ENCODE peak calls at places on chromosomes 5 and 9, in six cellular contexts. J is hepatocyte, W is cardiac fibroblast, H is astrocyte of the spinal cord, C is colonic mucosa, N is GM12865. F is an unnamed sample.

GRCh38 chr5:141762790-141763368 is 80.8 kb upstream of the ARAP3 start:
- DNase-seq in J (no peak), W (peak), H (no peak), C (no peak), N (peak), F (no peak)

GRCh38 chr9:32863291-32863690 is 80.0 kb downstream of the TMEM215 start:
- DNase-seq in J (no peak), W (no peak), H (no peak), C (no peak), N (no peak), F (no peak)

GRCh38 chr9:120899490-120900037 is 22.6 kb upstream of the PHF19 start:
- DNase-seq in J (no peak), W (no peak), H (no peak), C (no peak), N (peak), F (no peak)

GRCh38 chr5:139004374-139005307 is 129.5 kb upstream of the LRRTM2 start:
- DNase-seq in J (no peak), W (no peak), H (no peak), C (no peak), N (no peak), F (no peak)

GRCh38 chr5:103461223-103461622 is 101.4 kb downstream of the NUDT12 start:
- DNase-seq in J (no peak), W (peak), H (peak), C (no peak), N (no peak), F (no peak)

GRCh38 chr9:81182421-81182820 is 506.9 kb downstream of the TLE1 start:
- DNase-seq in J (peak), W (no peak), H (peak), C (no peak), N (no peak), F (no peak)

GRCh38 chr5:106508894-106509293 is 1161.8 kb downstream of the EFNA5 start:
- DNase-seq in J (no peak), W (no peak), H (no peak), C (no peak), N (no peak), F (no peak)

GRCh38 chr5:10533218-10533617 is 30.7 kb upstream of the ANKRD33B start:
- DNase-seq in J (no peak), W (no peak), H (no peak), C (no peak), N (no peak), F (no peak)

GRCh38 chr9:130658893-130659698 is 5.3 kb upstream of the PRDM12 start:
- DNase-seq in J (no peak), W (no peak), H (no peak), C (no peak), N (no peak), F (no peak)

GRCh38 chr9:93122721-93123221 is 11.3 kb downstream of the NINJ1 start:
- DNase-seq in J (peak), W (no peak), H (no peak), C (no peak), N (no peak), F (peak)

GRCh38 chr5:101590384-101590783 is 687.3 kb upstream of the ST8SIA4 start:
- DNase-seq in J (no peak), W (no peak), H (no peak), C (no peak), N (peak), F (no peak)

DNA sequence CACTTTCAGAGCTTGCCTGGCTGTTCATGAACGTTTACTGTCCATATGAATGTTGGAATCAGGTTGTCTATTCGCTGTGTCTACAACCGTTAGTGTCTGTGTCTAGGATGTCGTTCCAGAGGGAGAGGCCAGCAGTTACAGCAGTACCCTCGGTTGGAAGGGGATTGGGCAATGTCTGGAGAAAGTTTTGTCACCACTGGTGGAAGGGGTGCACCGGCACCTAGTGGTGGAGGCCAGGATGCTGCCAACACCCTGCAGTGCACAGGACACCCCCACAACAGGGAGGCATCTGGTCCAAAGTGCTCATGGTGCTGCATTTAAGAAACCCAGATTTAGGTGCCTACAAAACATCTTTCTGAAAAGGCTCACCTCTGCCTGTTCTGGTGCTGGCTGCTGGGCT is 220.7 kb downstream of the FANCC start:
- DNase-seq in J (no peak), W (no peak), H (no peak), C (no peak), N (no peak), F (no peak)
- TF ChIP-seq CTCF in J (no peak), W (no peak), H (no peak), C (no peak), N (no peak), F (no peak)

GRCh38 chr5:150149618-150150017 is 6.0 kb downstream of the PDGFRB start:
- DNase-seq in J (no peak), W (no peak), H (no peak), C (no peak), N (no peak), F (no peak)
- H3K4me3 ChIP-seq in J (no peak), W (no peak), H (no peak), C (no peak), N (no peak), F (no peak)

GRCh38 chr9:128115187-128116103 is 12.1 kb downstream of the PTGES2 start:
- DNase-seq in J (peak), W (no peak), H (no peak), C (peak), N (peak), F (no peak)
- TF ChIP-seq CTCF in J (no peak), W (no peak), H (no peak), C (no peak), N (no peak), F (no peak)

GRCh38 chr5:146877783-146878470 is 630 bp downstream of the PPP2R2B start:
- DNase-seq in J (peak), W (no peak), H (peak), C (no peak), N (no peak), F (no peak)

GRCh38 chr5:146878471-146879172 is at the start of gene PPP2R2B:
- DNase-seq in J (peak), W (peak), H (peak), C (no peak), N (no peak), F (peak)

GRCh38 chr5:146880985-146881384 is 2.4 kb upstream of the PPP2R2B start:
- DNase-seq in J (no peak), W (no peak), H (no peak), C (no peak), N (no peak), F (no peak)

GRCh38 chr5:146873186-146873917 is 5.2 kb downstream of the PPP2R2B start:
- DNase-seq in J (no peak), W (no peak), H (peak), C (no peak), N (no peak), F (no peak)

DNA sequence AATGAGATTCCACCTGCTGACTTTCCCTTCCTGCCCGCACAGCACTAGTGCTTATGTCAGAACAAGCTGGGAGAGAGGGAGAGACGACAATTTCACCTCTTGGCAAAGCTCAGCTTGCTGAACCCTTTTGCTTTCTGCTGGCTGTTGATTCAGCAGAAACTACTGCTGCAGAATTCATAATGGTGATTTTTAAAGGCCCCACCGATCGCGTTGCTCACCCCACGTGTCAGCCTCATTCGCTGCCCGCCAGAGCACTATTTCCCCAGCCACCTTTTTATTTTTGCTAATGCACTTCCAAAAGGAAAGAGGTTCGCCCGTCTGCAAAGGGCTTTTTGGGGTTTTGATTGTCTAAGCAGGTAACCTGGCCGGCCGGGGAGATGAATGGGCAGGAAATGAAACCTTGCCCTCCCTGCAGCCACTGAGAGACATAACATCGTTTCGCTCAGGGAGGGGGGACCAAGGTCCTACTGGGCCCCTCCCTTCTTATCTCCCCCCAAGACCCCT is 1.3 kb downstream of the PPP2R2B start:
- DNase-seq in J (no peak), W (no peak), H (no peak), C (no peak), N (no peak), F (no peak)
- H3K4me3 ChIP-seq in J (peak), W (no peak), H (peak), C (peak), N (no peak), F (peak)

GRCh38 chr5:36739751-36740221 is 133.4 kb downstream of the SLC1A3 start:
- DNase-seq in J (peak), W (peak), H (peak), C (peak), N (peak), F (peak)

GRCh38 chr5:36730537-36731216 is 124.3 kb downstream of the SLC1A3 start:
- DNase-seq in J (no peak), W (no peak), H (no peak), C (no peak), N (no peak), F (no peak)

GRCh38 chr5:36733183-36733582 is 126.8 kb downstream of the SLC1A3 start:
- DNase-seq in J (no peak), W (no peak), H (no peak), C (no peak), N (no peak), F (no peak)

GRCh38 chr5:36728697-36729543 is 122.5 kb downstream of the SLC1A3 start:
- DNase-seq in J (peak), W (peak), H (peak), C (no peak), N (peak), F (no peak)

GRCh38 chr5:36734422-36734821 is 128.0 kb downstream of the SLC1A3 start:
- DNase-seq in J (peak), W (peak), H (peak), C (no peak), N (peak), F (no peak)
- TF ChIP-seq CTCF in J (peak), W (no peak), H (peak), C (no peak), N (no peak), F (no peak)

DNA sequence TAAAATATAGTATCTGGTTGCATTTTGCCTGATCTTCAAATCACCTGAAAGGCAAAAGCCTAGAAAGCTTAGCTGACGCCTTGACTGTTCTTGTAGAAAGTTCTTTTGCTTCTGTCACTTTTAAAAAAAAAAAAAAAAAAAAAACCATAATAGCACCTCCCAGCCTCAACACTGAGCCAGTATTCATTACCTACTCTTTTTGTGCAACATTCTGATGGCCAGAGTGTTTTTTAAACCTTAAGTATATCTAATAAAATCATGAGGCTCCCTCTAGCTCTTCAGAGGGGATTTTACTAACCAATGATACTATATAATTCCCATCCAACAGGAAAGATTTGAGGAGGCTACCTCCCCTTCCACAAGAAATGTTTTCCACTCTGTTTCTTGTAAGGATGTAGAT is 3.9 kb downstream of the BNC2 start:
- DNase-seq in J (no peak), W (peak), H (peak), C (no peak), N (no peak), F (no peak)
- H3K4me3 ChIP-seq in J (no peak), W (no peak), H (no peak), C (no peak), N (no peak), F (no peak)

GRCh38 chr5:160802567-160802966 is 49.4 kb downstream of the ATP10B start:
- DNase-seq in J (peak), W (no peak), H (no peak), C (no peak), N (peak), F (no peak)
- TF ChIP-seq CTCF in J (peak), W (no peak), H (no peak), C (no peak), N (no peak), F (no peak)

DNA sequence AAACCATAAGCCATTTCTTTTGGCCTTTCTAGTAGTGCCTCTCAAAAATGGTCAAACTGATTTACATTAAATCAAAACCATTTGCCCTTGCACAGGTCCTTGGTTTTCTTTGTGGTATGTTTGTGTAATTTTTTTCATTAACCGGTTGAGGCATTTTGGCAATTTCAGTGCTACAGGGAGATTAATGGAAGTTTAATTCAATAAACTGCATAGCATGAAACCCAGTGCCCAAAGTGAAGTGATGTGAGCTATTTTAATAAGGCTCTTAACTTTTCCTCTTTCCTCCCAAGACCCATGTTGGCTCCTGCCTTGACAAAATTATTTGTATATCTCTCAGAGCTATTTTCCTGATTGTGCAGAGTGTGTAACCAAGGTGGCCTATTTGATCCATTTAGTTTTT is 326.2 kb upstream of the SEMA6A start:
- DNase-seq in J (no peak), W (no peak), H (no peak), C (no peak), N (no peak), F (no peak)
- H3K4me3 ChIP-seq in J (no peak), W (no peak), H (no peak), C (no peak), N (no peak), F (no peak)